ENCODE peak calls at places on chromosomes 16 and 17, in seven cellular contexts. N is body of pancreas, Z is thoracic aorta, W is uterus, E is hepatocyte, C is endodermal cell, D is BE2C. S is an unnamed sample.

GRCh38 chr16:66020061-66020460 is 346.4 kb upstream of the CDH5 start:
- DNase-seq in N (no peak), Z (no peak), W (no peak), E (no peak), C (no peak), D (no peak), S (no peak)

GRCh38 chr17:43827596-43827995 is 5.3 kb downstream of the MPP3 start:
- DNase-seq in N (no peak), Z (no peak), W (no peak), E (no peak), C (no peak), D (no peak), S (no peak)

GRCh38 chr16:89007371-89008249 is 30.6 kb upstream of the CBFA2T3 start:
- DNase-seq in N (no peak), Z (no peak), W (no peak), E (no peak), C (peak), D (no peak), S (no peak)

GRCh38 chr16:19188406-19188805 is 20.4 kb downstream of the SYT17 start:
- DNase-seq in N (no peak), Z (no peak), W (no peak), E (no peak), C (no peak), D (no peak), S (no peak)

GRCh38 chr17:66076546-66077190 is 115.3 kb downstream of the CEP112 start:
- DNase-seq in N (no peak), Z (no peak), W (no peak), E (no peak), C (peak), D (no peak), S (no peak)

GRCh38 chr17:27430882-27431491 is 25.3 kb upstream of the KSR1 start:
- DNase-seq in N (peak), Z (no peak), W (no peak), E (peak), C (peak), D (peak), S (no peak)

GRCh38 chr17:27778193-27778592 is 22.1 kb downstream of the NOS2 start:
- DNase-seq in N (no peak), Z (no peak), W (no peak), E (no peak), C (no peak), D (no peak), S (no peak)

GRCh38 chr16:11049396-11050059 is 105.2 kb downstream of the CLEC16A start:
- DNase-seq in N (no peak), Z (no peak), W (no peak), E (no peak), C (peak), D (no peak), S (no peak)

GRCh38 chr17:76026714-76027158 is 370 bp downstream of the EVPL start:
- DNase-seq in N (no peak), Z (no peak), W (no peak), E (no peak), C (no peak), D (no peak), S (no peak)

GRCh38 chr16:67068212-67068753 is 39.3 kb downstream of the CBFB start:
- DNase-seq in N (no peak), Z (no peak), W (no peak), E (no peak), C (no peak), D (no peak), S (no peak)

GRCh38 chr17:76268015-76268749 is 3.0 kb downstream of the UBALD2 start:
- DNase-seq in N (peak), Z (no peak), W (peak), E (peak), C (no peak), D (no peak), S (no peak)

GRCh38 chr17:16446338-16446983 is 31.1 kb downstream of the TRPV2 start:
- DNase-seq in N (no peak), Z (no peak), W (no peak), E (no peak), C (peak), D (no peak), S (no peak)

GRCh38 chr16:67673712-67674580 is 7.3 kb downstream of the C16orf86 start:
- DNase-seq in N (peak), Z (no peak), W (no peak), E (no peak), C (peak), D (peak), S (no peak)

GRCh38 chr16:8921626-8921984 is 39.5 kb downstream of the LITAFD start:
- DNase-seq in N (no peak), Z (no peak), W (no peak), E (no peak), C (no peak), D (no peak), S (no peak)

GRCh38 chr17:27733771-27734170 is 66.6 kb downstream of the NOS2 start:
- DNase-seq in N (no peak), Z (no peak), W (no peak), E (no peak), C (no peak), D (no peak), S (no peak)

GRCh38 chr17:45393477-45393876 is 39.2 kb downstream of the ARHGAP27 start:
- DNase-seq in N (no peak), Z (no peak), W (no peak), E (no peak), C (no peak), D (no peak), S (no peak)

GRCh38 chr16:3610698-3611144 is 685 bp downstream of the SLX4 start:
- DNase-seq in N (no peak), Z (no peak), W (no peak), E (no peak), C (no peak), D (no peak), S (no peak)

GRCh38 chr17:65370669-65371126 is 190.8 kb downstream of the AXIN2 start:
- DNase-seq in N (peak), Z (no peak), W (no peak), E (peak), C (peak), D (no peak), S (no peak)

GRCh38 chr17:69702078-69702477 is 287.6 kb downstream of the MAP2K6 start:
- DNase-seq in N (no peak), Z (no peak), W (no peak), E (no peak), C (no peak), D (no peak), S (no peak)

GRCh38 chr17:35742896-35743477 is 10.1 kb downstream of the GAS2L2 start:
- DNase-seq in N (no peak), Z (no peak), W (no peak), E (no peak), C (no peak), D (no peak), S (no peak)

GRCh38 chr17:64063766-64064224 is 43.4 kb upstream of the ICAM2 start:
- DNase-seq in N (peak), Z (no peak), W (peak), E (peak), C (peak), D (peak), S (no peak)

DNA sequence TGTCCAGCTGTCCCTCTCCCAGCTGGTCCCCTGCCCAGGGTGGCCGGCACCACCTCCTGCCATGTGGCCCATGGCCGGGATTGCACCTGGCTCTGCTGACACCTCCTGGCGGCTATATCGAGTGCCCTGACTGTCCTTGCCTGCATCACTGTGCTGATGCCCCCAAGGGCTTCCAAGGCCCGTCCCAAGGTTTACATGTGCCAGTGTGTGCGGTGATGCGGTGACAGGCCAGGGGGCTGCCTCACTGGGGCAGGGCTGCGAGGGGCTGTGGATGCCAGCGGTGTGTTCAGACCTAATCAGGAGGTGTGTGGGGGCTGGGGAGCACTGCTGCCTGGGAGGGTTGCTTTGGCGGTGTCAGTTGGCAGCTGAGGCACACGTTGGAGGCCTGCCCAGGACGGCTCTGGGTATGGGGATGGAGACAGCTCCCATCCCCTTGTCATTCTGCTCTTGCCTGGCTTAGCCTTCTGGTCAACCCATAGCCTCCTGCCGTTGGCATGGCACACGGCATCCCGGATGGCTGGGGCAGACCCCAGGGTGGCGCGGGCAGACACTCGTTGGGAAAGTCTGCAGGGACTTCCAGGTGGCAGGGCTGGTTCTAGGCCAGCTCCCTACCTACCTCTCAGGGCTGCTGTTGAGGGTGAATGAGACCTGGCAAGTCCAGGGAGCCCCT is 5.5 kb downstream of the MAP2K3 start:
- DNase-seq in N (peak), Z (no peak), W (peak), E (no peak), C (no peak), D (no peak), S (no peak)
- TF ChIP-seq CTCF in N (peak), Z (no peak), W (no peak), E (no peak), C (no peak), D (no peak), S (no peak)

DNA sequence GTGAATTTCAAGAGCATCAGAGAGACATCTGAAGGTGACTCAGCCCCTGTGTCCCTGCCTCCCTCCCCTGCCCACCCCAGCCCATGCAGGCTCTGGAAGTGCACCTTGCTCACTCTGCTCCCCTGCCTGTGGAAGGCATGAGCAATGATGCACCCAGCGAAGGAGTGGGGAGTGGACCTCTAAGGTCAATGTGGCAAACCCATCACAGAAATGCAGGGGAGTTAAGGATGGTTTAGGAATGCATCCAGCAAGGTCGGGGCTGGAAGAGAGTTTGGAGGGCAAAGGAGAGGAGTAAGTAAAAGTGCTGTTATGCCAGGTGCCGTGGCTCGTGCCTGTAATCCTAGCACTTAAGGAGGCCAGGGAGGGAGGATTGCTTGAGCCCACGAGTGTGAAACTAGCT is 61.9 kb downstream of the CYB5B start:
- DNase-seq in N (no peak), Z (no peak), W (no peak), E (no peak), C (no peak), D (no peak), S (no peak)
- TF ChIP-seq CTCF in N (no peak), Z (no peak), W (no peak), E (no peak), C (no peak), D (no peak), S (no peak)

GRCh38 chr16:5523794-5524193 is 426.2 kb upstream of the EEF2KMT start:
- DNase-seq in N (no peak), Z (no peak), W (no peak), E (no peak), C (peak), D (no peak), S (no peak)
- TF ChIP-seq CTCF in N (no peak), Z (no peak), W (no peak), E (no peak), C (peak), D (no peak), S (no peak)

GRCh38 chr16:75695708-75696107 is 5.6 kb downstream of the DUXB start:
- DNase-seq in N (no peak), Z (no peak), W (no peak), E (no peak), C (peak), D (no peak), S (no peak)
- TF ChIP-seq CTCF in N (no peak), Z (no peak), W (no peak), E (no peak), C (peak), D (peak), S (no peak)

GRCh38 chr16:85027968-85028637 is 508 bp downstream of the KIAA0513 start:
- DNase-seq in N (no peak), Z (no peak), W (no peak), E (no peak), C (no peak), D (peak), S (no peak)
- TF ChIP-seq CTCF in N (no peak), Z (peak), W (no peak), E (peak), C (peak), D (peak), S (no peak)

GRCh38 chr16:5971106-5971505 is 873.5 kb upstream of the EEF2KMT start:
- DNase-seq in N (no peak), Z (no peak), W (no peak), E (no peak), C (no peak), D (no peak), S (no peak)
- TF ChIP-seq CTCF in N (no peak), Z (no peak), W (no peak), E (no peak), C (no peak), D (no peak), S (no peak)

GRCh38 chr16:70467113-70467512 is 12.7 kb downstream of the FCSK start:
- DNase-seq in N (no peak), Z (no peak), W (no peak), E (no peak), C (peak), D (no peak), S (no peak)
- TF ChIP-seq CTCF in N (no peak), Z (no peak), W (no peak), E (no peak), C (peak), D (no peak), S (no peak)

DNA sequence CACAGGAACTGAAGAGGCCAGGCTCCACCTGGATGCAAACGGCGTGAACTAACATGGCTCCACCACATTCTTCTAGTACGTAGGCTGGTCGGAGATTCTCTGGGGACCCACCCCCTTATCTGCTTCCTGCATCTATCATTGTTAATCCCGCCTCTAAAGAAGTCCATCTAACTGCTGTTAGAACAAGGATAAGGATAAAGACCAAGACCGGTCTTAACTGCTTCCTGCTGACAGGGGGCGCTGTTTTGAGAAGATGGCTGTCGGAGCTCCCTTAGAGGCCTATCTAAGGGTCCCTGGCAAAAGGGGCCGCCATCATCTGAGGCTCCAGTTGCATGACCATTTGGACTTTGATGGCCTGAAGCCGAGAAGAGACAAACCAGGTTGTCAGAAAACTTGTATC is 25.8 kb upstream of the TNFSF12 start:
- DNase-seq in N (no peak), Z (no peak), W (no peak), E (no peak), C (peak), D (no peak), S (no peak)
- TF ChIP-seq CTCF in N (peak), Z (peak), W (peak), E (peak), C (peak), D (peak), S (no peak)

S was measured in omental fat pad.